ENCODE peak calls at places on chromosomes 6 and 20, in five cellular contexts. J is dorsolateral prefrontal cortex, N is heart left ventricle, B is foreskin keratinocyte, Q is fibroblast of lung. I is an unnamed sample.
A peak's percentile ranks its signal among the peaks of the same experiment; 100 is the strongest.

GRCh38 chr6:35219683-35220326 is 6.0 kb downstream of the SCUBE3 start:
- DNase-seq in N (no peak), J (no peak), B (no peak), Q (no peak), I (no peak)

GRCh38 chr6:2197984-2198383 is 47.4 kb downstream of the GMDS start:
- DNase-seq in B (no peak), N (no peak), Q (no peak), J (no peak), I (peak; percentile 25)

GRCh38 chr6:13383280-13384163 is 55.2 kb upstream of the TBC1D7 start:
- DNase-seq in J (no peak), Q (peak; percentile 68), N (no peak), B (no peak), I (no peak)

GRCh38 chr20:46229478-46229877 is 78.8 kb downstream of the CDH22 start:
- DNase-seq in B (no peak), N (no peak), Q (no peak), J (no peak), I (no peak)

GRCh38 chr6:23650676-23651075 is 475.3 kb upstream of the NRSN1 start:
- DNase-seq in Q (no peak), N (no peak), B (no peak), J (peak; percentile 70), I (no peak)

GRCh38 chr20:62378215-62378614 is 8.7 kb upstream of the RPS21 start:
- DNase-seq in Q (no peak), B (peak; percentile 90), N (no peak), J (no peak), I (peak; percentile 97)

GRCh38 chr6:135182120-135182992 is 1.2 kb downstream of the MYB start:
- DNase-seq in J (no peak), Q (peak; percentile 6), B (no peak), N (peak; percentile 21), I (no peak)

GRCh38 chr20:39851459-39851858 is 837.6 kb downstream of the MAFB start:
- DNase-seq in J (no peak), B (no peak), Q (peak; percentile 19), N (no peak), I (peak; percentile 56)

GRCh38 chr20:46810442-46811327 is 84.0 kb upstream of the EYA2 start:
- DNase-seq in N (no peak), Q (no peak), B (no peak), J (no peak), I (no peak)

GRCh38 chr20:41697861-41698559 is 79.8 kb upstream of the CHD6 start:
- DNase-seq in N (no peak), B (no peak), J (no peak), Q (peak; percentile 42), I (peak; percentile 66)

GRCh38 chr6:168616807-168617756 is 176.1 kb downstream of the SMOC2 start:
- DNase-seq in Q (no peak), J (peak; percentile 40), N (no peak), B (no peak), I (no peak)

GRCh38 chr6:169341706-169342105 is 88.1 kb upstream of the THBS2 start:
- DNase-seq in N (no peak), Q (no peak), J (no peak), B (no peak), I (no peak)

GRCh38 chr20:38299963-38300362 is 4.0 kb upstream of the BPI start:
- DNase-seq in J (no peak), N (no peak), Q (no peak), B (no peak), I (peak; percentile 68)

GRCh38 chr20:4083103-4083864 is 67.9 kb upstream of the RNF24 start:
- DNase-seq in N (no peak), J (no peak), Q (no peak), B (no peak), I (no peak)

GRCh38 chr6:127100510-127101140 is 17.8 kb upstream of the RSPO3 start:
- DNase-seq in B (no peak), Q (peak; percentile 63), N (no peak), J (no peak), I (no peak)

GRCh38 chr6:29926795-29927427 is 15.4 kb upstream of the HLA-A start:
- DNase-seq in B (no peak), J (peak; percentile 52), Q (peak; percentile 81), N (peak; percentile 83), I (peak; percentile 55)

GRCh38 chr6:113875470-113875869 is 18.3 kb downstream of the MARCKS start:
- DNase-seq in J (no peak), N (no peak), Q (peak; percentile 49), B (no peak), I (no peak)

GRCh38 chr20:38141889-38142494 is 23.1 kb downstream of the TGM2 start:
- DNase-seq in B (no peak), Q (no peak), N (no peak), J (no peak), I (no peak)

GRCh38 chr6:6412221-6412620 is 91.8 kb upstream of the F13A1 start:
- DNase-seq in Q (no peak), N (no peak), B (no peak), J (no peak), I (no peak)

GRCh38 chr6:132813173-132813856 is 1.1 kb upstream of the RPS12 start:
- DNase-seq in J (no peak), Q (peak; percentile 68), B (no peak), N (peak; percentile 39), I (peak; percentile 42)

GRCh38 chr6:167409689-167410088 is 84.8 kb downstream of the TTLL2 start:
- DNase-seq in Q (no peak), N (no peak), B (no peak), J (no peak), I (no peak)

GRCh38 chr6:146017672-146018071 is 11.2 kb upstream of the GRM1 start:
- DNase-seq in B (no peak), Q (no peak), J (no peak), N (no peak), I (no peak)

GRCh38 chr6:127494240-127494767 is 24.8 kb downstream of the MTCL3 start:
- DNase-seq in B (no peak), Q (no peak), N (no peak), J (no peak), I (no peak)

GRCh38 chr20:44572551-44573500 is 9.6 kb upstream of the PKIG start:
- DNase-seq in Q (peak; percentile 84), J (peak; percentile 85), B (peak; percentile 89), N (peak; percentile 69), I (peak; percentile 95)

GRCh38 chr6:168524644-168525043 is 83.7 kb downstream of the SMOC2 start:
- DNase-seq in B (no peak), Q (no peak), J (no peak), N (no peak), I (no peak)

GRCh38 chr20:25220810-25221591 is 25.5 kb downstream of the ENTPD6 start:
- DNase-seq in J (no peak), Q (no peak), B (no peak), N (peak; percentile 77), I (no peak)
- H3K27ac ChIP-seq in J (no peak overlapping the region), Q (no peak overlapping the region), B (no peak overlapping the region), N (peak overlapping the region; percentile 55), I (no peak overlapping the region)

GRCh38 chr20:63945031-63945658 is 11.1 kb downstream of the UCKL1 start:
- DNase-seq in B (no peak), J (no peak), N (no peak), Q (no peak), I (no peak)

GRCh38 chr20:63947638-63948456 is 8.4 kb downstream of the UCKL1 start:
- DNase-seq in N (peak; percentile 17), J (no peak), Q (no peak), B (peak; percentile 21), I (no peak)

GRCh38 chr20:63944078-63944941 is 11.9 kb downstream of the UCKL1 start:
- DNase-seq in Q (no peak), N (peak; percentile 20), J (no peak), B (no peak), I (no peak)

GRCh38 chr20:63945921-63946920 is 10.0 kb downstream of the UCKL1 start:
- DNase-seq in N (no peak), Q (no peak), J (no peak), B (no peak), I (no peak)

DNA sequence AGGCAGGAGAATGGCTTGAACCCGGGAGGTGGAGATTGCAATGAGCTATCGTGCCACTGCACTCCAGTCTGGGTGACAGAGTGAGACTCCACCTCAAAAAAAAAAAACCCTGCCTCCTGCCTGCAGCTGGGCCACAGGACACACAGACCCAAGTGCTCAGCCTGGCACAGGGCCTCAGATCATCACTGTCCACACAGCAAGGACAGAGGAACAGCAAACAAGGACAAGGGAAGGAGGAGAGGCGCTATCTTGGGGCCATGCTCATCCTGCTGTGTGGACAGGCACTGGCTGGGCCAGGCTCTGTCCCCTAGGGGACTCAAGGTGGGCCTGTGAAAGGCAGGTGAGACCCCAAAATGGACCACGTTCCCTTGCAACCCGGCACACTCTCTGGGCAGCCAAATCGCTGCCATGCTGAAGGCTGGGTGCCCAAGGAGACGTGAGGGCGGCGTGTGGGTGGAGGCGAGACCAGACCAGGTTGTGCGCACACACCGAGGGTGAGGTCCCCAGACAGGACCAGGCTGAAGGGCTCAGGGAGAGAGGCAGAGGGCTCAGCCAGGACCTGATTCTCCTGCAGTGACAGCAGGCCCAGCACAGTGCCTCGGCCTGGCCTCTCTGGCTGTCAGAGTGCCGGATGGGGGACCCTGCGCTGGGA is 9.1 kb downstream of the UCKL1 start:
- DNase-seq in B (no peak), J (no peak), Q (no peak), N (peak; percentile 48), I (no peak)
- H3K27ac ChIP-seq in B (no peak overlapping the region), J (peak overlapping the region; percentile 97), Q (no peak overlapping the region), N (peak overlapping the region; percentile 11), I (no peak overlapping the region)

GRCh38 chr6:98945311-98946005 is 2.3 kb downstream of the FBXL4 start:
- DNase-seq in J (no peak), B (no peak), N (no peak), Q (no peak), I (no peak)
- H3K27ac ChIP-seq in J (no peak overlapping the region), B (no peak overlapping the region), N (no peak overlapping the region), Q (no peak overlapping the region), I (no peak overlapping the region)

GRCh38 chr20:21767739-21768223 is 62.3 kb downstream of the PAX1 start:
- DNase-seq in B (no peak), Q (no peak), N (no peak), J (no peak), I (peak; percentile 86)
- H3K27ac ChIP-seq in B (no peak overlapping the region), Q (no peak overlapping the region), N (no peak overlapping the region), J (no peak overlapping the region), I (no peak overlapping the region)

GRCh38 chr6:41476407-41476806 is 69.8 kb upstream of the FOXP4 start:
- DNase-seq in N (no peak), Q (no peak), J (no peak), B (no peak), I (no peak)
- H3K27ac ChIP-seq in N (no peak overlapping the region), Q (no peak overlapping the region), J (no peak overlapping the region), B (no peak overlapping the region), I (no peak overlapping the region)